ENCODE peak calls at places on chromosomes 1 and 21, in ten cellular contexts. G, Z, W, B, F, X, R, M, Y and S are unnamed samples.

GRCh38 chr21:45601551-45601950 is 42.0 kb upstream of the PCBP3 start:
- DNase-seq in G (peak), Z (no peak), W (no peak), B (no peak), F (no peak), X (no peak), R (no peak), M (no peak), Y (no peak), S (no peak)

GRCh38 chr1:236774926-236775325 is 20.2 kb upstream of the MTR start:
- DNase-seq in G (no peak), Z (peak), W (no peak), B (no peak), F (no peak), X (no peak), R (no peak), M (peak), Y (peak), S (no peak)

GRCh38 chr1:112956503-112957132 is 622 bp upstream of the SLC16A1 start:
- DNase-seq in G (no peak), Z (peak), W (no peak), B (peak), F (no peak), X (no peak), R (no peak), M (no peak), Y (no peak), S (peak)

GRCh38 chr1:71228727-71229371 is 148.0 kb upstream of the ZRANB2 start:
- DNase-seq in G (peak), Z (no peak), W (no peak), B (no peak), F (no peak), X (no peak), R (no peak), M (no peak), Y (peak), S (no peak)

GRCh38 chr1:245154429-245155185 is at the start of gene KIF26B:
- DNase-seq in G (peak), Z (peak), W (peak), B (peak), F (peak), X (peak), R (no peak), M (peak), Y (peak), S (peak)

GRCh38 chr1:30042438-30043147 is 680.8 kb downstream of the MATN1 start:
- DNase-seq in G (peak), Z (no peak), W (no peak), B (no peak), F (no peak), X (no peak), R (no peak), M (no peak), Y (no peak), S (no peak)

GRCh38 chr1:198620951-198621824 is 17.7 kb upstream of the PTPRC start:
- DNase-seq in G (no peak), Z (no peak), W (no peak), B (peak), F (no peak), X (no peak), R (no peak), M (no peak), Y (no peak), S (peak)

GRCh38 chr1:156641761-156642264 is at the start of gene BCAN:
- DNase-seq in G (peak), Z (no peak), W (peak), B (no peak), F (no peak), X (peak), R (no peak), M (peak), Y (peak), S (no peak)

GRCh38 chr1:226073184-226073950 is 10.9 kb downstream of the H3-3A start:
- DNase-seq in G (no peak), Z (no peak), W (no peak), B (no peak), F (no peak), X (no peak), R (no peak), M (no peak), Y (no peak), S (no peak)